ENCODE peak calls at places on chromosomes 3 and 15, in seven cellular contexts. E, D, W, V, H, R and J are unnamed samples.

GRCh38 chr3:10322355-10322715 is 1.4 kb upstream of the SEC13 start:
- DNase-seq in E (no peak), D (no peak), W (no peak), V (no peak), H (no peak), R (no peak), J (no peak)

GRCh38 chr15:56064152-56064551 is 70.7 kb upstream of the NEDD4 start:
- DNase-seq in E (no peak), D (no peak), W (no peak), V (no peak), H (no peak), R (no peak), J (no peak)

GRCh38 chr3:188627652-188628051 is 473.7 kb downstream of the LPP start:
- DNase-seq in E (no peak), D (no peak), W (peak; percentile 93), V (no peak), H (no peak), R (no peak), J (peak; percentile 88)

GRCh38 chr3:52022323-52023100 is 26.8 kb upstream of the RPL29 start:
- DNase-seq in E (peak; percentile 60), D (no peak), W (peak; percentile 29), V (no peak), H (no peak), R (no peak), J (no peak)

GRCh38 chr15:69513986-69514385 is 61.4 kb downstream of the RPLP1 start:
- DNase-seq in E (no peak), D (no peak), W (no peak), V (no peak), H (no peak), R (no peak), J (no peak)

GRCh38 chr15:58077427-58077826 is 11.9 kb upstream of the ALDH1A2 start:
- DNase-seq in E (no peak), D (no peak), W (peak; percentile 16), V (no peak), H (no peak), R (no peak), J (no peak)

GRCh38 chr3:195876297-195877031 is 31.9 kb downstream of the TNK2 start:
- DNase-seq in E (peak; percentile 85), D (no peak), W (no peak), V (peak; percentile 92), H (peak; percentile 81), R (peak; percentile 81), J (no peak)

GRCh38 chr3:99842826-99843589 is 25.3 kb downstream of the CMSS1 start:
- DNase-seq in E (no peak), D (no peak), W (peak; percentile 70), V (no peak), H (no peak), R (no peak), J (peak; percentile 77)

GRCh38 chr3:158420654-158421396 is 150.2 kb upstream of the MLF1 start:
- DNase-seq in E (no peak), D (no peak), W (peak; percentile 83), V (no peak), H (no peak), R (no peak), J (peak; percentile 36)

GRCh38 chr3:71130516-71131384 is 452.8 kb downstream of the FOXP1 start:
- DNase-seq in E (peak; percentile 75), D (no peak), W (peak; percentile 82), V (peak; percentile 79), H (peak; percentile 71), R (peak; percentile 77), J (peak; percentile 86)

GRCh38 chr15:51303462-51303861 is 34.9 kb downstream of the CYP19A1 start:
- DNase-seq in E (no peak), D (no peak), W (no peak), V (no peak), H (no peak), R (no peak), J (no peak)

GRCh38 chr3:31105011-31105410 is 210.6 kb upstream of the GADL1 start:
- DNase-seq in E (no peak), D (no peak), W (no peak), V (no peak), H (no peak), R (no peak), J (no peak)

GRCh38 chr15:37009288-37009687 is 91.1 kb downstream of the MEIS2 start:
- DNase-seq in E (no peak), D (no peak), W (no peak), V (no peak), H (no peak), R (no peak), J (peak; percentile 49)

GRCh38 chr15:101171954-101172353 is 79.9 kb downstream of the CHSY1 start:
- DNase-seq in E (no peak), D (peak; percentile 39), W (no peak), V (no peak), H (no peak), R (no peak), J (no peak)

GRCh38 chr15:39140060-39140604 is 440.7 kb upstream of the THBS1 start:
- DNase-seq in E (no peak), D (no peak), W (peak; percentile 91), V (no peak), H (no peak), R (no peak), J (peak; percentile 93)

GRCh38 chr3:81451611-81452010 is 309.8 kb downstream of the GBE1 start:
- DNase-seq in E (no peak), D (no peak), W (peak; percentile 17), V (no peak), H (no peak), R (no peak), J (no peak)

GRCh38 chr3:186471781-186472180 is 72.4 kb downstream of the CRYGS start:
- DNase-seq in E (no peak), D (no peak), W (no peak), V (no peak), H (no peak), R (no peak), J (no peak)

GRCh38 chr3:30286007-30286669 is 320.3 kb upstream of the TGFBR2 start:
- DNase-seq in E (no peak), D (peak; percentile 78), W (peak; percentile 98), V (peak; percentile 51), H (peak; percentile 77), R (peak; percentile 41), J (peak; percentile 90)

GRCh38 chr15:29056839-29057450 is 171.2 kb downstream of the APBA2 start:
- DNase-seq in E (peak; percentile 32), D (peak; percentile 29), W (no peak), V (no peak), H (no peak), R (no peak), J (no peak)

GRCh38 chr3:83835040-83835439 is 1123.7 kb upstream of the CADM2 start:
- DNase-seq in E (no peak), D (no peak), W (no peak), V (no peak), H (no peak), R (no peak), J (no peak)

GRCh38 chr15:48343865-48344264 is 12.6 kb downstream of the DUT start:
- DNase-seq in E (no peak), D (no peak), W (no peak), V (no peak), H (no peak), R (no peak), J (no peak)

GRCh38 chr3:24202071-24202470 is 257.0 kb downstream of the NR1D2 start:
- DNase-seq in E (no peak), D (no peak), W (peak; percentile 76), V (no peak), H (no peak), R (no peak), J (peak; percentile 81)

GRCh38 chr15:60326824-60327654 is 70.7 kb downstream of the ANXA2 start:
- DNase-seq in E (no peak), D (no peak), W (peak; percentile 60), V (no peak), H (no peak), R (no peak), J (peak; percentile 59)

GRCh38 chr3:72438072-72438471 is 410.2 kb downstream of the SHQ1 start:
- DNase-seq in E (no peak), D (no peak), W (no peak), V (no peak), H (no peak), R (no peak), J (no peak)

GRCh38 chr15:39837454-39837853 is 54.8 kb upstream of the FSIP1 start:
- DNase-seq in E (no peak), D (no peak), W (no peak), V (no peak), H (no peak), R (no peak), J (no peak)

GRCh38 chr3:147215660-147216059 is 190.7 kb downstream of the ZIC4 start:
- DNase-seq in E (no peak), D (no peak), W (no peak), V (no peak), H (no peak), R (no peak), J (no peak)

GRCh38 chr15:65263313-65263712 is 23.4 kb downstream of the PARP16 start:
- DNase-seq in E (no peak), D (no peak), W (no peak), V (no peak), H (no peak), R (no peak), J (peak; percentile 20)

GRCh38 chr3:23071306-23071705 is 131.8 kb upstream of the UBE2E2 start:
- DNase-seq in E (no peak), D (no peak), W (no peak), V (no peak), H (no peak), R (no peak), J (no peak)

DNA sequence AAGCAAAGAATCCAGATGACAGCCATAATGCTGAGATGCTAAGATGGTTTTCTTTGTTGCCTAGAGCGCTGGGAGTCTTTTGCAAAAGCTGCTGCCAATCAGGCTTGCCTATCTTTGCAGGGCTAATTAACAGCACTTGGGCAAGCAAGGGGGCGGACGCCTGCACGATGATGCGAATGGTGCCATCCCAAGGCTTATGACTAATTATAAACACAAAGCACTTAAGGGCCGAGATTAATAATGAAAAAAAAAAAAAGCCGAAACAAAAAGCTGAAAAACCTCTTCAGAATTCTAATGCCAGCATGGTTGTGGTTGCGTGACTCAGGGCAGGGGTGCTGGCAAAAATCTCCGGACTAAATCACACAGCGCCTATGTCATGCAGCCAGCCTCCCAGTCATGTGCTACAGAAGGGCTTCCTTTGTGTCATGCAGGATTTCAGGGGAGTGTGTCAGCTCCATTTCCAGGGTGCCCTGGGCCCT is 184.9 kb upstream of the ANKRD28 start:
- DNase-seq in E (no peak), D (peak; percentile 90), W (peak; percentile 97), V (no peak), H (no peak), R (no peak), J (peak; percentile 79)
- H3K4me3 ChIP-seq in E (no peak overlapping the region), D (no peak overlapping the region), W (peak overlapping the region; percentile 2), V (no peak overlapping the region), H (no peak overlapping the region), R (no peak overlapping the region), J (no peak overlapping the region)

GRCh38 chr15:27059610-27060202 is 88.7 kb downstream of the GABRG3 start:
- DNase-seq in E (no peak), D (no peak), W (peak; percentile 26), V (no peak), H (no peak), R (no peak), J (no peak)
- TF ChIP-seq CTCF in E (peak; percentile 66), D (peak; percentile 86), W (peak; percentile 41), V (no peak), H (no peak), R (peak; percentile 65), J (peak; percentile 23)

GRCh38 chr15:22979069-22979698 is 984 bp downstream of the CYFIP1 start:
- DNase-seq in E (peak; percentile 84), D (peak; percentile 82), W (peak; percentile 40), V (peak; percentile 80), H (peak; percentile 72), R (peak; percentile 77), J (peak; percentile 44)
- H3K4me3 ChIP-seq in E (peak overlapping the region; percentile 89), D (peak overlapping the region; percentile 86), W (peak overlapping the region; percentile 77), V (peak overlapping the region; percentile 87), H (peak overlapping the region; percentile 61), R (peak overlapping the region; percentile 90), J (peak overlapping the region; percentile 85)

GRCh38 chr3:43206632-43207031 is 79.7 kb upstream of the SNRK start:
- DNase-seq in E (no peak), D (no peak), W (no peak), V (no peak), H (no peak), R (no peak), J (no peak)
- TF ChIP-seq CTCF in E (no peak), D (no peak), W (no peak), V (no peak), H (no peak), R (no peak), J (no peak)